ENCODE peak calls at places on chromosomes 3 and 15, in six cellular contexts. Y, R, N, S, E and Z are unnamed samples.

GRCh38 chr3:120780977-120781376 is 38.4 kb downstream of the GTF2E1 start:
- DNase-seq in S (no peak), Y (peak), R (no peak), N (peak), E (peak), Z (no peak)

GRCh38 chr15:68789921-68790575 is 30.6 kb downstream of the ANP32A start:
- DNase-seq in R (peak), S (no peak), E (peak), Y (peak), N (peak), Z (peak)

GRCh38 chr3:129207347-129207947 is 23.8 kb upstream of the CNBP start:
- DNase-seq in E (no peak), N (no peak), Y (no peak), S (peak), R (no peak), Z (no peak)

GRCh38 chr3:97291901-97292300 is 472.7 kb upstream of the ARL6 start:
- DNase-seq in S (no peak), Y (no peak), N (no peak), E (no peak), R (no peak), Z (no peak)

GRCh38 chr15:56765252-56765651 is 31.9 kb upstream of the ZNF280D start:
- DNase-seq in E (peak), R (no peak), N (peak), S (no peak), Y (peak), Z (no peak)

GRCh38 chr15:49918106-49918505 is 200.9 kb downstream of the ATP8B4 start:
- DNase-seq in E (peak), S (no peak), N (peak), Y (peak), R (no peak), Z (no peak)

GRCh38 chr3:106088270-106088669 is 219.5 kb upstream of the CBLB start:
- DNase-seq in E (no peak), Y (peak), N (no peak), R (no peak), S (no peak), Z (no peak)

GRCh38 chr15:74815121-74815933 is 2.7 kb downstream of the LMAN1L start:
- DNase-seq in Y (no peak), N (no peak), E (no peak), S (peak), R (no peak), Z (no peak)

GRCh38 chr15:26641144-26641543 is 131.7 kb downstream of the GABRB3 start:
- DNase-seq in Y (no peak), R (no peak), E (no peak), N (no peak), S (no peak), Z (no peak)

GRCh38 chr15:80503319-80503952 is 99.3 kb downstream of the ARNT2 start:
- DNase-seq in N (no peak), S (no peak), E (no peak), R (no peak), Y (no peak), Z (no peak)

GRCh38 chr15:99953886-99954285 is 220.6 kb upstream of the LYSMD4 start:
- DNase-seq in Y (no peak), S (no peak), R (no peak), N (no peak), E (no peak), Z (no peak)

GRCh38 chr3:50164056-50164455 is 8.9 kb downstream of the SEMA3F start:
- DNase-seq in S (peak), Y (peak), E (peak), R (no peak), N (peak), Z (peak)

GRCh38 chr3:25911525-25912295 is 121.8 kb downstream of the OXSM start:
- DNase-seq in N (no peak), Y (no peak), R (no peak), S (no peak), E (no peak), Z (no peak)

GRCh38 chr15:66941231-66941711 is 124.1 kb upstream of the SMAD3 start:
- DNase-seq in R (no peak), Y (no peak), E (peak), N (no peak), S (no peak), Z (no peak)

GRCh38 chr15:35548435-35548834 is 2.5 kb upstream of the DPH6 start:
- DNase-seq in R (peak), N (no peak), Y (no peak), S (no peak), E (no peak), Z (no peak)

GRCh38 chr15:68821898-68822380 is 1.2 kb upstream of the ANP32A start:
- DNase-seq in N (peak), Y (no peak), E (peak), S (no peak), R (no peak), Z (no peak)

GRCh38 chr15:58931985-58932384 is 1.5 kb downstream of the SLTM start:
- DNase-seq in S (no peak), E (peak), N (peak), Y (peak), R (no peak), Z (no peak)

GRCh38 chr15:99306694-99307338 is 55.5 kb downstream of the LRRC28 start:
- DNase-seq in S (no peak), N (no peak), E (no peak), Y (peak), R (no peak), Z (no peak)

GRCh38 chr15:48121849-48122248 is 1.1 kb downstream of the SLC24A5 start:
- DNase-seq in R (no peak), N (no peak), S (no peak), Y (no peak), E (no peak), Z (no peak)

GRCh38 chr3:139472380-139473010 is 3.8 kb downstream of the RBP2 start:
- DNase-seq in S (no peak), Y (no peak), E (peak), N (no peak), R (no peak), Z (no peak)

GRCh38 chr15:30992465-30992864 is 1.0 kb upstream of the MTMR10 start:
- DNase-seq in E (peak), N (no peak), Y (no peak), S (no peak), R (no peak), Z (no peak)

GRCh38 chr15:89333959-89334509 is 590 bp downstream of the POLG start:
- DNase-seq in Y (no peak), N (no peak), R (no peak), S (no peak), E (no peak), Z (no peak)

GRCh38 chr3:191111722-191112121 is 87.3 kb upstream of the OSTN start:
- DNase-seq in Y (no peak), N (no peak), R (no peak), S (no peak), E (no peak), Z (no peak)

GRCh38 chr3:54954019-54954418 is 26.2 kb upstream of the LRTM1 start:
- DNase-seq in Y (peak), S (no peak), N (no peak), E (peak), R (no peak), Z (no peak)

GRCh38 chr15:77409259-77410156 is 10.4 kb downstream of the PEAK1 start:
- DNase-seq in E (no peak), R (no peak), S (no peak), Y (no peak), N (no peak), Z (no peak)

GRCh38 chr3:105938101-105938500 is 69.3 kb upstream of the CBLB start:
- DNase-seq in S (no peak), Y (peak), R (no peak), N (no peak), E (peak), Z (no peak)

GRCh38 chr3:136255672-136256406 is 5.7 kb downstream of the PCCB start:
- DNase-seq in Y (no peak), R (no peak), E (no peak), S (peak), N (no peak), Z (peak)

GRCh38 chr3:36164400-36164799 is 215.9 kb upstream of the STAC start:
- DNase-seq in S (no peak), N (no peak), R (no peak), E (no peak), Y (no peak), Z (no peak)

GRCh38 chr15:63879211-63879610 is 45.5 kb upstream of the HERC1 start:
- DNase-seq in E (no peak), R (no peak), S (no peak), N (no peak), Y (no peak), Z (no peak)

GRCh38 chr15:39403674-39404117 is 177.2 kb upstream of the THBS1 start:
- DNase-seq in Y (peak), S (no peak), N (peak), E (peak), R (no peak), Z (no peak)

GRCh38 chr3:56878046-56878445 is 76.3 kb upstream of the ARHGEF3 start:
- DNase-seq in E (no peak), Y (peak), R (no peak), S (no peak), N (peak), Z (peak)

GRCh38 chr15:60392601-60392985 is 5.2 kb downstream of the ANXA2 start:
- DNase-seq in N (peak), Y (peak), S (no peak), E (peak), R (no peak), Z (no peak)

GRCh38 chr3:134251731-134252391 is 1.2 kb upstream of the RYK start:
- DNase-seq in R (no peak), Y (no peak), E (no peak), S (peak), N (no peak), Z (no peak)

GRCh38 chr3:101466465-101467309 is 46.3 kb downstream of the SENP7 start:
- DNase-seq in S (no peak), Y (peak), N (no peak), R (no peak), E (no peak), Z (no peak)

GRCh38 chr3:187131981-187132380 is 7.3 kb downstream of the RPL39L start:
- DNase-seq in E (no peak), N (no peak), S (no peak), Y (peak), R (no peak), Z (no peak)

GRCh38 chr3:123618768-123619484 is 34.1 kb upstream of the HACD2 start:
- DNase-seq in S (peak), R (no peak), Y (peak), N (peak), E (peak), Z (no peak)

GRCh38 chr15:69853572-69853971 is 244.1 kb downstream of the TLE3 start:
- DNase-seq in E (peak), Y (peak), S (no peak), R (no peak), N (no peak), Z (no peak)

GRCh38 chr3:197365621-197366020 is 67.2 kb upstream of the DLG1 start:
- DNase-seq in N (no peak), Y (no peak), R (no peak), E (peak), S (no peak), Z (no peak)

GRCh38 chr3:127079211-127079610 is 96.3 kb downstream of the PLXNA1 start:
- DNase-seq in R (no peak), S (no peak), Y (no peak), E (no peak), N (no peak), Z (no peak)

DNA sequence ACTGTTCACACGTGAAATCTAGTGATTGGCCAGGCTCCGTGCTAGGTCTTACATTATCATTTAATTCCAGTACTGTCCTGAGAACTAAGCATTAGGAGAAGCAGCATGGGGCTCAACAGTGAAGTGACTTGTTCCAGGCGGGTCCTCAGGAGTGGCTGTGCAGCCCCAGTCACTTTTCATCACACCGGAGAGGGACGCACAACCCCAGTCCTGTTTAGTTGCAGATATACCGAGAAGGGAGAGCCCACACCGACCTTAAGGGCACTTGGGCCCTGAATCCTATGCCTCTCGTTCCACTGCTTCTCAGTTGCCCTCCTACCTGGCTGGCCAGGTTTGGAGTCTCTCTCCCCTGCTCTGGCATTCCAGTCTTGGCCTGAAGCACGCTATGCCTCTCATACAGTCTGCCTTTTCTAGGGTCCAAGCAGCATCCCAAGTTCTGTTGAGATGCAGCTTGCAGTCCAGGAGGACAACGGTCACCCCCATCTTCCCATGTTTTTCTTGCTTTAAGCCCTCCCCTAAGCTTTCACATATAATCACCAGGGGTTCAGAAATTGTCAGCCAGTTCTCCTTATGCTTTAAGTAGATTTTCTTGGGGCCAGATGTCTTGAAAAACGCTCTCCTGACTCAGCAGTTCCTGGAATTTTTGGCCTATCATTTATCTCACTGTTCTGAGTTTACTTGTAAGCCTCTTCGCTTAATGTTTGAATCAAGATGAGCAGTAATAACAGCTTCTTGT is 10.1 kb downstream of the FAM131A start:
- DNase-seq in N (no peak), E (peak), Y (no peak), R (no peak), S (no peak), Z (no peak)
- H3K27ac ChIP-seq in N (no peak), E (no peak), Y (no peak), R (no peak), S (no peak), Z (no peak)

DNA sequence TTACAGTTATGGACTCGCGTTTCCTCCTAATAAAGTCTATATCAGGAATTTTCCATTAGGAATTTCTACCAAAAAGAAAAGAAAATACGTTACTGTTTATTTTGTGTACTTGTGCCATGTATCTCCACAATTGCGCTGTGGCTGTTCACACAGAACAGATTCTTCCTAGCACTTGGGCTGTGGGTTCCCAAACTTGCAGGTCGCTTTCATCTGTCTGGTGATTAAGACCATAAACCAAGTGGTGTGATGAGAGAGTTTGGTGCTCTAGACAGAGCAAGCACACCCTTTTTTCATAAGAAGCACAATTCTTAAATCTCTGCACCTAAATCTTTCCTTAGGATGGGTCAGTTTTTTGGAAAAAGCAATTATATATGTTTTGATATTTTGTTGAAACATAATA is 203.3 kb downstream of the TP63 start:
- DNase-seq in S (no peak), R (no peak), N (no peak), E (no peak), Y (no peak), Z (no peak)
- H3K27ac ChIP-seq in S (no peak), R (no peak), N (no peak), E (no peak), Y (no peak), Z (no peak)

GRCh38 chr3:151895881-151896661 is 22.6 kb downstream of the SUCNR1 start:
- DNase-seq in E (no peak), Y (no peak), N (peak), S (no peak), R (no peak), Z (no peak)

GRCh38 chr3:151895478-151895877 is 22.0 kb downstream of the SUCNR1 start:
- DNase-seq in S (no peak), Y (no peak), R (no peak), E (no peak), N (no peak), Z (no peak)

GRCh38 chr3:151894219-151894618 is 20.8 kb downstream of the SUCNR1 start:
- DNase-seq in N (no peak), E (no peak), S (no peak), Y (no peak), R (no peak), Z (no peak)

GRCh38 chr3:151896662-151897012 is 23.2 kb downstream of the SUCNR1 start:
- DNase-seq in R (no peak), S (no peak), N (peak), Y (no peak), E (no peak), Z (no peak)

DNA sequence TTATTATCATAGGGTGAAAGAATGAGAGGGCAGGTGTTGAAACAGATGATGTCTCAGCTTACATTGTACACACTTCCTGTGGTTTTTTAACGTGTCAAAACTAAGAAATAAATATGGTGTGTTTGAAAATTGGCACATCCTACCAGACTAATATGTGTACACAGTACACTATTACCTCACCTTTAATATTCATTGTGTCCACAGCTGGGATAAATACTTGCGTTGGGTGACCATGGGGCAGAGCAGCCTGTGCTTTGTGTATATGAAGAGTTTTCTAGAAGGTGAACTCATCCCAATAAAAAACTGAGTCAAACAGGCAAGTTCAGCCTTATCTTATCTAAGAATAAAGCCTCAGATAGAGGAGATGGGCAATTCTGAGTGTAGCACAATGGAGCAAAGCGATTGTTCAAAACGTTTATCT is 17.3 kb downstream of the SUCNR1 start:
- DNase-seq in N (no peak), R (no peak), Y (no peak), S (no peak), E (no peak), Z (no peak)
- H3K27ac ChIP-seq in N (no peak), R (no peak), Y (no peak), S (no peak), E (no peak), Z (no peak)

GRCh38 chr3:149643482-149643798 is 14.4 kb downstream of the WWTR1 start:
- DNase-seq in Y (no peak), E (no peak), R (no peak), N (no peak), S (no peak), Z (no peak)
- H3K27ac ChIP-seq in Y (no peak), E (no peak), R (no peak), N (no peak), S (no peak), Z (no peak)

GRCh38 chr3:14570089-14570488 is 29.9 kb upstream of the GRIP2 start:
- DNase-seq in N (no peak), E (no peak), Y (no peak), R (no peak), S (no peak), Z (no peak)
- H3K27ac ChIP-seq in N (no peak), E (no peak), Y (no peak), R (no peak), S (no peak), Z (no peak)

DNA sequence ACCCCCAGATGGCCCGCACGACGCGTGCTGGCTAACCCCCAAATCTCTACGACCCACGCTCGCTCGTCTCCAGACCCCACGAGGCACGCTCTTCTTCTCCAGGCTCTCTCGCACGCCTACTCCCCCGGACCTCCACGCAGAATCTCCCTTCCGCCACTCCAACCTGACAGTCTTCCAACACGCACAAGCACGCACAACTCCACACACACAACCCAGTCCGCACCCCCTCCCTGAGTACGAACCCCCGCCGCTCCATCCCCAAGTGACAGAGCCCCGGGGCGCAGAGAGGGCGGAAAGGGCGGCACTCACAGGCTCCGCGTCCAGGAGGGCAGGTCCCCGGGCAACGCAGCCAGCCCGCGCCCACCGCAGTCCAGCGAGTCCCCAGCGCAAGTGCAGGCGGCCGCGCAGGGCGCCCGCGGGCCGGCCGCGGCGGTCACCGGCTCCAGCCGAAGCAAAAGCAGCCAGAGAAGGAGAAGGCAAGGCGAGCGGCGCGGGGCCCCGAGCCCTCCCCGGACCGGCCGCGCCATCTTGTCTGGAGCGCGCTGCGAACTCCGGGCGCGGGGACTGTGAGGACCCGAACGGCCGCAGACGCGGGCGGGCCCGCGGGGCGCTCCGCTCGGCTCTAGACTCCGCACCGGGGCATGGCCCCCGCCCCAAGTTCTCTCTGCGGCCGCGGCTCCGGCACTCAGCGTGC is 794 bp downstream of the LRIG1 start:
- DNase-seq in Y (peak), E (peak), R (no peak), S (peak), N (no peak), Z (no peak)
- H3K27ac ChIP-seq in Y (peak), E (no peak), R (no peak), S (peak), N (peak), Z (peak)